ENCODE peak calls at places on chromosomes 4 and X, in ten cellular contexts. V is bronchial epithelial cell; U is Right ventricle myocardium superior; D is stimulated activated CD8-positive, alpha-beta memory T cell treated with anti-CD3 and anti-CD28 coated beads, Interleukin-4, amount 100 ng/mL, for 24 hours; Q is effector memory CD4-positive, alpha-beta T cell; L is astrocyte of the cerebellum; S is RCC 7860; Y is ascending aorta; C is ovary; J is activated T-helper 1 cell treated with anti-CD3 and anti-CD28 coated beads, Interleukin-12 subunit alpha, Interleukin-12 subunit beta, Interleukin-2, Interleukin-4 antibody, amounts not matched to agents 30 ng/mL and 10 ng/mL and 1 ng/mL, durations not matched to agents 14 hours and 24 hours and 36 hours. Z is an unnamed sample.

GRCh38 chrX:74251006-74251930 is 52.7 kb upstream of the ZCCHC13 start:
- DNase-seq in C (no peak), U (no peak), V (peak), L (no peak), J (no peak), D (no peak), S (no peak), Y (no peak), Q (no peak), Z (no peak)

GRCh38 chr4:5887361-5888221 is 5.3 kb downstream of the CRMP1 start:
- DNase-seq in J (no peak), Y (no peak), C (no peak), Q (no peak), S (no peak), D (no peak), U (no peak), L (no peak), V (no peak), Z (no peak)

GRCh38 chrX:134010690-134011089 is 25.3 kb upstream of the GPC3 start:
- DNase-seq in L (no peak), U (no peak), Y (no peak), J (no peak), C (no peak), D (no peak), Q (no peak), V (no peak), S (no peak), Z (no peak)

GRCh38 chrX:96721398-96721797 is 36.8 kb downstream of the DIAPH2 start:
- DNase-seq in V (no peak), Y (no peak), C (no peak), J (no peak), Q (no peak), S (no peak), U (no peak), L (no peak), D (no peak), Z (no peak)

GRCh38 chr4:110808371-110808878 is 185.5 kb upstream of the PITX2 start:
- DNase-seq in L (no peak), Q (no peak), C (no peak), V (no peak), D (no peak), U (no peak), S (peak), Y (no peak), J (no peak), Z (no peak)

GRCh38 chr4:15352508-15352907 is 75.3 kb upstream of the C1QTNF7 start:
- DNase-seq in J (no peak), L (no peak), C (no peak), S (no peak), D (no peak), Y (no peak), U (no peak), Q (no peak), V (no peak), Z (no peak)

GRCh38 chrX:34893741-34894140 is 48.9 kb upstream of the FAM47B start:
- DNase-seq in L (no peak), V (no peak), J (no peak), S (no peak), U (no peak), Q (no peak), Y (no peak), D (no peak), C (no peak), Z (no peak)

GRCh38 chr4:2285665-2286381 is 23.9 kb upstream of the MXD4 start:
- DNase-seq in U (peak), Q (no peak), D (no peak), C (no peak), L (no peak), V (no peak), S (no peak), J (no peak), Y (peak), Z (no peak)

GRCh38 chr4:153495480-153496206 is 29.5 kb downstream of the TMEM131L start:
- DNase-seq in Q (no peak), J (no peak), L (no peak), S (no peak), C (no peak), Y (no peak), V (peak), D (no peak), U (no peak), Z (no peak)

GRCh38 chrX:136268051-136269048 is 17.1 kb upstream of the MAP7D3 start:
- DNase-seq in V (peak), S (no peak), D (peak), L (peak), Y (no peak), J (peak), C (no peak), Q (no peak), U (no peak), Z (no peak)

GRCh38 chr4:186570193-186570996 is 15.0 kb upstream of the MTNR1A start:
- DNase-seq in U (no peak), Q (no peak), L (peak), D (no peak), J (no peak), C (no peak), V (peak), S (peak), Y (no peak), Z (peak)

GRCh38 chr4:56728512-56728911 is 47.4 kb upstream of the HOPX start:
- DNase-seq in L (peak), J (no peak), V (peak), Q (no peak), U (peak), D (no peak), S (peak), C (peak), Y (no peak), Z (peak)

GRCh38 chr4:29559281-29559680 is 1160.9 kb upstream of the PCDH7 start:
- DNase-seq in J (no peak), S (no peak), C (no peak), L (no peak), U (no peak), Y (no peak), Q (no peak), V (no peak), D (no peak), Z (no peak)

GRCh38 chrX:130060122-130061069 is 49.9 kb downstream of the ELF4 start:
- DNase-seq in U (peak), L (no peak), Q (peak), D (peak), V (peak), Y (peak), S (peak), J (peak), C (peak), Z (no peak)

GRCh38 chr4:3865986-3866812 is 100.0 kb downstream of the ADRA2C start:
- DNase-seq in J (no peak), L (no peak), V (no peak), D (no peak), S (no peak), Q (no peak), U (peak), Y (no peak), C (no peak), Z (no peak)

GRCh38 chr4:13481569-13481968 is 2.6 kb downstream of the RAB28 start:
- DNase-seq in C (no peak), Q (no peak), S (peak), L (no peak), D (no peak), V (peak), Y (no peak), J (no peak), U (no peak), Z (no peak)

GRCh38 chr4:20292739-20293138 is 41.0 kb downstream of the SLIT2 start:
- DNase-seq in J (no peak), C (no peak), Q (no peak), S (no peak), D (no peak), U (no peak), Y (no peak), L (no peak), V (no peak), Z (no peak)

GRCh38 chrX:51496501-51497291 is at the start of gene NUDT11:
- DNase-seq in C (peak), S (peak), D (peak), Q (no peak), V (peak), U (peak), L (peak), Y (peak), J (peak), Z (no peak)

GRCh38 chr4:95388911-95389310 is 159.9 kb downstream of the UNC5C start:
- DNase-seq in U (no peak), L (peak), J (no peak), Q (no peak), C (no peak), V (no peak), S (no peak), Y (no peak), D (no peak), Z (no peak)